ENCODE peak calls at places on chromosomes 5 and 9, in four cellular contexts. One of them, this sample, is unnamed.
A peak's percentile ranks its signal among the peaks of the same experiment; 100 is the strongest.

GRCh38 chr5:94086194-94086593 is 344.8 kb upstream of the POU5F2 start:
- DNase-seq in H9: no peak
- DNase-seq in IMR-90: no peak
- DNase-seq in H1: no peak
- DNase-seq in this sample: no peak

GRCh38 chr5:137862251-137862650 is 5.4 kb upstream of the MYOT start:
- DNase-seq in H9: no peak
- DNase-seq in H1: no peak
- DNase-seq in IMR-90: no peak
- DNase-seq in this sample: no peak

GRCh38 chr9:72440383-72440782 is 75.4 kb upstream of the ZFAND5 start:
- DNase-seq in H9: no peak
- DNase-seq in H1: no peak
- DNase-seq in IMR-90: no peak
- DNase-seq in this sample: no peak

GRCh38 chr5:76386360-76386759 is 16.7 kb upstream of the IQGAP2 start:
- DNase-seq in H9: no peak
- DNase-seq in H1: no peak
- DNase-seq in IMR-90: no peak
- DNase-seq in this sample: no peak

GRCh38 chr5:132254321-132254977 is 3.0 kb upstream of the PDLIM4 start:
- DNase-seq in H1: no peak
- DNase-seq in IMR-90: no peak
- DNase-seq in H9: peak; percentile 12
- DNase-seq in this sample: no peak

GRCh38 chr5:42912184-42912766 is 100.6 kb upstream of the SELENOP start:
- DNase-seq in H1: no peak
- DNase-seq in IMR-90: peak; percentile 72
- DNase-seq in H9: no peak
- DNase-seq in this sample: peak; percentile 36

GRCh38 chr9:75937859-75938258 is 47.4 kb downstream of the PCSK5 start:
- DNase-seq in H1: no peak
- DNase-seq in H9: no peak
- DNase-seq in IMR-90: no peak
- DNase-seq in this sample: no peak

GRCh38 chr9:114283551-114284111 is 39.3 kb upstream of the ORM1 start:
- DNase-seq in H9: peak; percentile 17
- DNase-seq in H1: no peak
- DNase-seq in IMR-90: no peak
- DNase-seq in this sample: no peak

GRCh38 chr5:132496631-132497487 is 6.3 kb upstream of the IRF1 start:
- DNase-seq in H1: no peak
- DNase-seq in IMR-90: peak; percentile 87
- DNase-seq in H9: peak; percentile 93
- DNase-seq in this sample: peak; percentile 82

GRCh38 chr5:109965634-109966033 is 275.9 kb downstream of the MAN2A1 start:
- DNase-seq in H1: no peak
- DNase-seq in H9: no peak
- DNase-seq in IMR-90: no peak
- DNase-seq in this sample: no peak

GRCh38 chr9:101226161-101226560 is 158.6 kb downstream of the BAAT start:
- DNase-seq in IMR-90: no peak
- DNase-seq in H9: no peak
- DNase-seq in H1: no peak
- DNase-seq in this sample: no peak

GRCh38 chr9:112890106-112891081 is at the start of gene SLC46A2:
- DNase-seq in H9: peak; percentile 69
- DNase-seq in H1: no peak
- DNase-seq in IMR-90: no peak
- DNase-seq in this sample: peak; percentile 16

DNA sequence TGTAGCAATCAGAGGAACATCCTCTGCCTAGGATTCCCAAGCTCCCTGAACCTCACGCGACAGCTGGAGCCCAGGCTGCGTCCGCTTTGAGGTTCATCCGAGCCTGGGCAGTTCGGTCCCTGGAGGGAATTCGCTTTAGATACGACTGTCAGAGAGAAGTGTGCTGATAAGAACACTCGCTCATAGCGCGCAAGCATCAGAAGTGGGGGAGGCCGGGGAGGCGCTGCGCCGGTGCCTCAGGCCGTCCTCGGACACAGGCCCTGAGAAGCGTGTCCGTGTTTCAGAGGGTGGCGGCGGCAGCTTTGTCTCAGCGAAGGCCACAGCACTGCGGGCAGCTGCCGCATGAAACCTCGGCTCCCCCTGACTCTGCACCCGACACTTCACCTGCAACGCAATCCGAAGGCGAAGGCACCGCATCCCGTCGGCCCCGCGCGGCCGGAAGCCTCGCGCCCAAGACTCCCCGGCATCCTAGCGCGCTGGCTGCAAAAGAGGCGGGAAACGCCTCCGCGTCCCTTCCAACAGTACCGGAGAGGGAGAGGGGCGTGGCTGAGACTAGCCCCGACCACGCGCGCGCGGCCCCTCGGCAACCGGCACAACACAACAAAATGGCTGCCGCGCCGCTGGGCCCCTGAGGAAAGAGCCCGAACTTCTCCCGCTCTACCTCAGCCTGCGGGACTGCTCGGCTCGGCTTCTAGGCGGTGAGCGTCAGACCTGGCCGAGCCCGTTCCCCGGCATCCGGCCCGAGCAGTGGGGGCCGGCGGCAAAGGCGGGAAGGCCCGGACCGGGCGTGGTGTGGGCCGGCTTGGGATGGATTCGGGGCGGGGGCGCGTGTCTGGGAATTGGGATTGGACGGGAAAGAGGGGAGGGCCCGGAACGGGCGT is at the start of gene CNTRL:
- DNase-seq in IMR-90: peak; percentile 85
- DNase-seq in H9: peak; percentile 87
- DNase-seq in H1: peak; percentile 29
- DNase-seq in this sample: peak; percentile 95
- H3K9ac ChIP-seq in IMR-90: peak within 1 kb of the TSS; percentile 81
- H3K9ac ChIP-seq in H9: peak within 1 kb of the TSS; percentile 29
- H3K9ac ChIP-seq in H1: peak within 1 kb of the TSS; percentile 80
- H3K9ac ChIP-seq in this sample: peak within 1 kb of the TSS; percentile 88

GRCh38 chr9:77014597-77015263 is 4.7 kb upstream of the FOXB2 start:
- DNase-seq in H1: no peak
- DNase-seq in IMR-90: no peak
- DNase-seq in H9: peak; percentile 66
- DNase-seq in this sample: peak; percentile 60
- H3K27me3 ChIP-seq in H1: peaks cover 95% of the 10 kb centered on the region
- H3K27me3 ChIP-seq in IMR-90: peaks cover 84% of the 10 kb centered on the region
- H3K27me3 ChIP-seq in H9: peaks cover 79% of the 10 kb centered on the region
- H3K27me3 ChIP-seq in this sample: peaks cover 65% of the 10 kb centered on the region

GRCh38 chr5:31116466-31117031 is 76.9 kb upstream of the CDH6 start:
- DNase-seq in IMR-90: no peak
- DNase-seq in H9: no peak
- DNase-seq in H1: no peak
- DNase-seq in this sample: no peak
- H4K5ac ChIP-seq in IMR-90: no peak overlapping the region
- H4K5ac ChIP-seq in H9: no peak overlapping the region
- H4K5ac ChIP-seq in H1: no peak overlapping the region
- H4K5ac ChIP-seq in this sample: no peak overlapping the region

GRCh38 chr9:88916875-88917274 is 74.4 kb upstream of the S1PR3 start:
- DNase-seq in H1: no peak
- DNase-seq in H9: no peak
- DNase-seq in IMR-90: no peak
- DNase-seq in this sample: no peak
- H3K9ac ChIP-seq in H1: no peak overlapping the region
- H3K9ac ChIP-seq in H9: no peak overlapping the region
- H3K9ac ChIP-seq in IMR-90: no peak overlapping the region
- H3K9ac ChIP-seq in this sample: no peak overlapping the region

GRCh38 chr9:135749171-135750045 is 47.4 kb downstream of the KCNT1 start:
- DNase-seq in H1: no peak
- DNase-seq in IMR-90: no peak
- DNase-seq in H9: no peak
- DNase-seq in this sample: no peak
- H3K27me3 ChIP-seq in H1: no peaks in the 10 kb centered on the region
- H3K27me3 ChIP-seq in IMR-90: no peaks in the 10 kb centered on the region
- H3K27me3 ChIP-seq in H9: no peaks in the 10 kb centered on the region
- H3K27me3 ChIP-seq in this sample: no peaks in the 10 kb centered on the region